ENCODE peak calls at places on chromosomes 12 and 14, in seven cellular contexts. M is ovary, X is breast epithelium, P is esophagus squamous epithelium, I is Peyer's patch, J is body of pancreas, H is heart left ventricle. C is an unnamed sample.

GRCh38 chr14:50999726-51000125 is 55.4 kb upstream of the PYGL start:
- DNase-seq in H (no peak), P (no peak), M (no peak), X (no peak), I (no peak), J (no peak), C (no peak)

GRCh38 chr14:20454359-20454644 is 310 bp downstream of the OSGEP start:
- DNase-seq in J (no peak), H (no peak), X (peak; percentile 74), M (no peak), P (no peak), I (no peak), C (peak; percentile 93)

GRCh38 chr12:7142057-7142644 is 12.0 kb downstream of the CLSTN3 start:
- DNase-seq in I (no peak), X (no peak), J (peak; percentile 51), H (no peak), P (no peak), M (no peak), C (peak; percentile 87)

GRCh38 chr12:14514154-14514842 is 53.4 kb downstream of the PLBD1 start:
- DNase-seq in P (no peak), I (no peak), J (peak; percentile 71), X (peak; percentile 72), H (no peak), M (no peak), C (no peak)

GRCh38 chr14:39107624-39108023 is 4.6 kb upstream of the SEC23A start:
- DNase-seq in X (no peak), J (no peak), M (no peak), H (no peak), P (no peak), I (no peak), C (peak; percentile 44)

GRCh38 chr14:59849371-59850130 is 21.0 kb downstream of the RTN1 start:
- DNase-seq in P (no peak), M (no peak), I (no peak), H (no peak), J (no peak), X (no peak), C (no peak)

GRCh38 chr14:54781936-54782802 is 120.5 kb downstream of the GCH1 start:
- DNase-seq in I (no peak), M (no peak), X (no peak), P (no peak), H (no peak), J (no peak), C (no peak)

GRCh38 chr14:26204362-26204953 is 393.4 kb downstream of the NOVA1 start:
- DNase-seq in X (no peak), P (no peak), I (no peak), M (no peak), J (no peak), H (no peak), C (no peak)

GRCh38 chr12:68119724-68120211 is 39.8 kb downstream of the IFNG start:
- DNase-seq in M (no peak), X (no peak), P (no peak), I (no peak), H (no peak), J (no peak), C (no peak)

GRCh38 chr12:31896514-31897039 is 62.6 kb upstream of the RESF1 start:
- DNase-seq in I (no peak), P (peak; percentile 49), X (peak; percentile 34), J (peak; percentile 11), M (peak; percentile 55), H (peak; percentile 40), C (no peak)
- TF ChIP-seq POLR2A in I (peak; percentile 24), P (peak; percentile 37), X (no peak), J (no peak), M (no peak), H (no peak), C (no peak)

GRCh38 chr12:17284873-17285272 is 678.9 kb upstream of the LMO3 start:
- DNase-seq in P (no peak), M (no peak), X (no peak), I (no peak), J (no peak), H (no peak), C (no peak)

GRCh38 chr12:17283563-17283962 is 677.6 kb upstream of the LMO3 start:
- DNase-seq in J (no peak), P (no peak), X (no peak), H (no peak), I (no peak), M (no peak), C (no peak)

DNA sequence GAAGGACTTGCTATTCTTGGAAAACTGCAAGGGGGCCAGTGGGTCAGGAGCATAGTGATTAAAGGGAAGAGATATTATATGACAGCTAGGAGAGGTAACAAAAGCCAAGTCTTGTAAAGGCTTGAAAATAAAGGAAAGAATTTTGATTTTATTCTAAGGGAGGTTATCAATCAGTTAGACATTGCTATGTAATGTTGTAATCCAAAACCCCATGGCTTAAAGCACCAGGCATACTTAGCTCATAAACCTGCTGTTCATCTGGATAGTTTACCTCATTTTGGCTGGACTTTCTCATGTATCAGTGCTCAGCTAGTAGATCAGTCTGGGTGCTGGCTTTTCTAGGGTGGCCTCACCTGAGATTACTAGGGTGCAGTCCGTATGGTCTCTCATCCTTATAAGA is 680.9 kb upstream of the LMO3 start:
- DNase-seq in H (no peak), X (no peak), I (no peak), J (no peak), M (no peak), P (no peak), C (no peak)
- H3K9me3 ChIP-seq in H (peaks cover 12% of the 10 kb centered on the region), X (no peaks in the 10 kb centered on the region), I (no peaks in the 10 kb centered on the region), J (no peaks in the 10 kb centered on the region), M (no peaks in the 10 kb centered on the region), P (peaks cover 14% of the 10 kb centered on the region), C (peaks cover 11% of the 10 kb centered on the region)

GRCh38 chr12:110548678-110549077 is 34.4 kb downstream of the PPTC7 start:
- DNase-seq in I (no peak), X (no peak), P (no peak), H (no peak), M (no peak), J (no peak), C (no peak)

GRCh38 chr12:110546339-110546738 is 36.8 kb downstream of the PPTC7 start:
- DNase-seq in I (no peak), M (no peak), H (no peak), J (no peak), X (no peak), P (no peak), C (peak; percentile 28)

GRCh38 chr12:110550981-110551380 is 32.1 kb downstream of the PPTC7 start:
- DNase-seq in X (no peak), M (no peak), J (no peak), H (no peak), P (no peak), I (no peak), C (no peak)

GRCh38 chr12:110547090-110547489 is 36.0 kb downstream of the PPTC7 start:
- DNase-seq in H (no peak), M (no peak), X (no peak), I (no peak), P (no peak), J (no peak), C (no peak)

DNA sequence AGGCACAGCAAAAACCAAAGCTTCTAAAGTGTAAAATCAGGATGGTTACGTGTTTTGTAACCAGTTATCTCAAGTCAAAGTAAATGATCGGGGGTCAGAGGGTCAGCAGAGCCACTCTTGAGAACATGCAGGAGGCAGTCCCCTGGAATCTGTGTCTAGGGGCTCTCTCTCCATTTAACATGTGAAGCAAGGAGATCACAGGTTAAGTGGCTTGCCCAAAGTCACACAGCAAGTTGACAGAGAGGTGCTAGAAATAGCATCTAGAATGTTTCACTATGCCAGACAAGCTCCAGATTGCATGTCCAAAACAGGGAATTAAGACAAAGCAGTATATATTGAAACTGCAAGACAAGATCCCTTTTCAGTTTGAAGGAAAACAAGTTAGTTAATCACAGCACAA is 33.4 kb downstream of the PPTC7 start:
- DNase-seq in X (no peak), J (no peak), M (no peak), H (no peak), I (no peak), P (no peak), C (no peak)
- TF ChIP-seq POLR2A in X (no peak), J (no peak), M (no peak), H (no peak), I (no peak), P (no peak), C (no peak)

DNA sequence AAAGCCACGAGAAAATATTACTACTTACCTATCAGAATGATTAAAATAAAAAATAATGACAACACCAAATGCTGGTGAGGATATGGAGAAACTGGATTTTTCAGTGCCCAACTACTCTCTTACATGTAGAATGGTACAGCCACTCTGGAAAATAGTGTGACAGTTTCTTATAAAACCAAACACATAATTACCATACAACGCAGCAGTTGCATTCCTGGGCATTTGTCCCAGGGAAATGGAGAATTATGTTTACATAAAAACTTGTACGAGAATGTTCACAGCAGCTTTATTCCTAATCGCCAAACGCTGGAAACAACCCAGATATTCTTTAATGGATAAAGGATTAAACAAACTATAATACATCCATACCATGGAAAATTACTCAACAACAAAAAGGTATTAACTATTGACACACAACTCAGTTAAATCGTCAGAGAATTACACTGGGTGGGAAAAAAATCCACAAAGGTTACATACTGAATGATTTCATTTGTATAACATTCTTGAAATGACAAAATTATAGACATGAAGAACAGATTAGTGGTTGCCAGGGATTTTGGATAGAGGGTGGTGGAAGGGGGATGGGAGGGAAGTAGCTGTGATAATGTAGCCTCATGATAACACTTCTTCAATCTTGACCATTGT is 35.4 kb downstream of the TAOK3 start:
- DNase-seq in I (no peak), X (no peak), M (no peak), H (no peak), P (no peak), J (no peak), C (no peak)
- H3K9me3 ChIP-seq in I (no peaks in the 10 kb centered on the region), X (no peaks in the 10 kb centered on the region), M (no peaks in the 10 kb centered on the region), H (no peaks in the 10 kb centered on the region), P (no peaks in the 10 kb centered on the region), J (no peaks in the 10 kb centered on the region), C (no peaks in the 10 kb centered on the region)

GRCh38 chr12:124567035-124567672 is at the start of gene NCOR2:
- DNase-seq in P (no peak), J (peak; percentile 35), X (no peak), I (no peak), H (no peak), M (peak; percentile 53), C (no peak)

GRCh38 chr12:124565071-124565491 is 2.3 kb downstream of the NCOR2 start:
- DNase-seq in H (no peak), M (no peak), X (no peak), P (no peak), I (peak; percentile 49), J (peak; percentile 39), C (no peak)

GRCh38 chr12:124567673-124568373 is 411 bp upstream of the NCOR2 start:
- DNase-seq in P (peak; percentile 58), H (peak; percentile 96), X (peak; percentile 86), J (peak; percentile 86), I (peak; percentile 93), M (peak; percentile 95), C (peak; percentile 87)

GRCh38 chr12:124565656-124566180 is 1.7 kb downstream of the NCOR2 start:
- DNase-seq in X (no peak), I (no peak), P (no peak), J (no peak), M (no peak), H (no peak), C (no peak)

GRCh38 chr12:124566181-124567034 is 1.0 kb downstream of the NCOR2 start:
- DNase-seq in I (peak; percentile 93), M (peak; percentile 90), J (peak; percentile 81), H (peak; percentile 91), P (no peak), X (peak; percentile 91), C (peak; percentile 96)
- TF ChIP-seq POLR2A in I (peak; percentile 50), M (peak; percentile 45), J (peak; percentile 68), H (peak; percentile 41), P (peak; percentile 72), X (no peak), C (no peak)

C was measured in A549.